ENCODE peak calls at places on chromosomes 2 and 18, in nine cellular contexts. Y is ecto neural progenitor cell; C is ELF-1; O is EL; G is mucosa of gallbladder; N is KBM-7; V is posterior cingulate gyrus; P is activated CD8-positive, alpha-beta T cell treated with anti-CD3 and anti-CD28 coated beads for 36 hours; U is A172. E is an unnamed sample.
A peak's percentile ranks its signal among the peaks of the same experiment; 100 is the strongest.

GRCh38 chr18:76462326-76462694 is 32.7 kb downstream of the ZNF516 start:
- DNase-seq in Y (peak; percentile 38), C (no peak), O (no peak), G (no peak), N (no peak), V (no peak), P (no peak), U (no peak), E (no peak)

GRCh38 chr18:44536041-44536440 is 144.6 kb upstream of the SETBP1 start:
- DNase-seq in Y (no peak), C (no peak), O (peak; percentile 68), G (no peak), N (no peak), V (no peak), P (no peak), U (peak; percentile 51), E (no peak)

GRCh38 chr18:70380915-70381896 is 92.4 kb downstream of the SOCS6 start:
- DNase-seq in Y (peak; percentile 51), C (peak; percentile 75), O (no peak), G (peak; percentile 73), N (peak; percentile 28), V (peak; percentile 71), P (peak; percentile 13), U (peak; percentile 84), E (no peak)

GRCh38 chr18:62506495-62507143 is 16.2 kb upstream of the ZCCHC2 start:
- DNase-seq in Y (no peak), C (no peak), O (peak; percentile 13), G (no peak), N (no peak), V (no peak), P (no peak), U (no peak), E (no peak)

GRCh38 chr2:169072163-169072925 is 3.0 kb downstream of the DHRS9 start:
- DNase-seq in Y (no peak), C (no peak), O (no peak), G (no peak), N (peak; percentile 84), V (no peak), P (no peak), U (no peak), E (no peak)

GRCh38 chr2:177187631-177188312 is 24.8 kb upstream of the HNRNPA3 start:
- DNase-seq in Y (no peak), C (peak; percentile 23), O (peak; percentile 77), G (peak; percentile 48), N (peak; percentile 61), V (no peak), P (no peak), U (no peak), E (no peak)

GRCh38 chr2:237128026-237128703 is 42.5 kb downstream of the COPS8 start:
- DNase-seq in Y (peak; percentile 53), C (peak; percentile 83), O (peak; percentile 98), G (peak; percentile 96), N (no peak), V (peak; percentile 12), P (peak; percentile 88), U (peak; percentile 98), E (peak; percentile 99)

GRCh38 chr2:231683292-231683898 is 24.9 kb upstream of the PTMA start:
- DNase-seq in Y (no peak), C (no peak), O (no peak), G (no peak), N (no peak), V (no peak), P (no peak), U (no peak), E (no peak)

GRCh38 chr18:43588838-43589237 is 311.5 kb upstream of the SYT4 start:
- DNase-seq in Y (no peak), C (no peak), O (no peak), G (no peak), N (no peak), V (no peak), P (no peak), U (no peak), E (no peak)

GRCh38 chr2:12076810-12077209 is 330.4 kb downstream of the LPIN1 start:
- DNase-seq in Y (no peak), C (no peak), O (no peak), G (no peak), N (no peak), V (no peak), P (no peak), U (no peak), E (no peak)

GRCh38 chr18:6878881-6879280 is 149.4 kb downstream of the ARHGAP28 start:
- DNase-seq in Y (no peak), C (no peak), O (no peak), G (no peak), N (no peak), V (no peak), P (no peak), U (no peak), E (no peak)

GRCh38 chr2:178298785-178299212 is 104.5 kb downstream of the OSBPL6 start:
- DNase-seq in Y (no peak), C (no peak), O (no peak), G (no peak), N (no peak), V (no peak), P (no peak), U (peak; percentile 10), E (no peak)

GRCh38 chr2:118146315-118147283 is 58.3 kb downstream of the INSIG2 start:
- DNase-seq in Y (no peak), C (no peak), O (no peak), G (no peak), N (no peak), V (no peak), P (no peak), U (no peak), E (no peak)

GRCh38 chr2:167048829-167049228 is 160.5 kb downstream of the XIRP2 start:
- DNase-seq in Y (no peak), C (peak; percentile 18), O (peak; percentile 3), G (no peak), N (no peak), V (no peak), P (no peak), U (no peak), E (no peak)

GRCh38 chr2:238999290-238999741 is 151.4 kb downstream of the TWIST2 start:
- DNase-seq in Y (no peak), C (no peak), O (peak; percentile 7), G (no peak), N (no peak), V (no peak), P (no peak), U (no peak), E (peak; percentile 82)

GRCh38 chr2:172693037-172693436 is 42.6 kb upstream of the RAPGEF4 start:
- DNase-seq in Y (no peak), C (no peak), O (peak; percentile 99), G (peak; percentile 32), N (peak; percentile 58), V (peak; percentile 53), P (peak; percentile 71), U (peak; percentile 96), E (no peak)

GRCh38 chr2:68274022-68274421 is 21.7 kb upstream of the PPP3R1 start:
- DNase-seq in Y (no peak), C (peak; percentile 37), O (no peak), G (no peak), N (no peak), V (no peak), P (no peak), U (no peak), E (no peak)

GRCh38 chr18:35344736-35345459 is 678 bp upstream of the ZNF24 start:
- DNase-seq in Y (no peak), C (no peak), O (no peak), G (no peak), N (no peak), V (no peak), P (no peak), U (no peak), E (no peak)

GRCh38 chr2:180385601-180386201 is 378.6 kb upstream of the CWC22 start:
- DNase-seq in Y (no peak), C (no peak), O (peak; percentile 66), G (no peak), N (no peak), V (no peak), P (no peak), U (peak; percentile 72), E (no peak)

GRCh38 chr2:81706856-81707255 is 1402.3 kb upstream of the LRRTM1 start:
- DNase-seq in Y (no peak), C (no peak), O (no peak), G (no peak), N (no peak), V (no peak), P (no peak), U (no peak), E (no peak)